ENCODE peak calls at places on chromosomes 4 and X, in four cellular contexts. H, S, J and I are unnamed samples.

GRCh38 chrX:23634181-23634580 is 33.1 kb upstream of the PRDX4 start:
- DNase-seq in J (no peak), S (peak; percentile 11), H (peak; percentile 22), I (no peak)

GRCh38 chrX:135340827-135341226 is 31.5 kb downstream of the ETDC start:
- DNase-seq in H (peak; percentile 84), S (no peak), J (no peak), I (no peak)

GRCh38 chr4:38740303-38740702 is 42.5 kb downstream of the TLR10 start:
- DNase-seq in S (no peak), H (no peak), J (no peak), I (no peak)

GRCh38 chr4:38068107-38068506 is 107.9 kb downstream of the PTTG2 start:
- DNase-seq in S (no peak), H (no peak), J (no peak), I (no peak)

GRCh38 chr4:182143822-182144620 is 99.2 kb upstream of the TENM3 start:
- DNase-seq in J (no peak), H (peak; percentile 81), S (no peak), I (no peak)

GRCh38 chrX:78822157-78822683 is 74.7 kb downstream of the LPAR4 start:
- DNase-seq in S (no peak), H (no peak), J (no peak), I (no peak)

GRCh38 chrX:17803449-17803848 is 57.6 kb downstream of the RAI2 start:
- DNase-seq in H (no peak), S (no peak), J (no peak), I (no peak)

GRCh38 chr4:156901871-156902270 is 69.7 kb downstream of the PDGFC start:
- DNase-seq in J (no peak), H (peak; percentile 46), S (no peak), I (no peak)

GRCh38 chr4:121073672-121074386 is 1.5 kb upstream of the NDNF start:
- DNase-seq in H (no peak), J (no peak), S (no peak), I (no peak)